ENCODE peak calls at places on chromosomes 7 and 10, in seven cellular contexts. U is mucosa of gallbladder, Q is activated T-cell treated with anti-CD3 and anti-CD28 coated beads for 1 hour, F is GDM1, I is Daoy, C is GF-D8, N is fibroblast of pulmonary artery. D is an unnamed sample.

GRCh38 chr7:29017666-29018065 is 59.5 kb upstream of the TRIL start:
- DNase-seq in C (no peak), U (no peak), I (peak), Q (no peak), N (peak), F (no peak), D (no peak)

GRCh38 chr7:132393789-132394261 is 182.4 kb downstream of the PLXNA4 start:
- DNase-seq in Q (no peak), I (no peak), C (no peak), F (no peak), U (peak), N (peak), D (no peak)

GRCh38 chr7:95317546-95317945 is 6.8 kb downstream of the PON1 start:
- DNase-seq in I (no peak), N (peak), F (no peak), Q (no peak), C (no peak), U (no peak), D (no peak)

GRCh38 chr7:15305002-15305600 is 256.7 kb downstream of the AGMO start:
- DNase-seq in I (peak), F (no peak), C (no peak), N (peak), Q (no peak), U (peak), D (peak)

GRCh38 chr10:25405871-25406270 is 231.1 kb downstream of the GPR158 start:
- DNase-seq in F (no peak), I (peak), Q (no peak), C (no peak), U (no peak), N (peak), D (no peak)

GRCh38 chr10:114157912-114158311 is 16.1 kb downstream of the CCDC186 start:
- DNase-seq in U (no peak), F (no peak), C (no peak), Q (no peak), I (no peak), N (no peak), D (no peak)

GRCh38 chr7:112252141-112252540 is 45.6 kb downstream of the ZNF277 start:
- DNase-seq in I (no peak), Q (no peak), N (no peak), F (no peak), U (no peak), C (no peak), D (no peak)

GRCh38 chr7:20307119-20307518 is 23.6 kb upstream of the ITGB8 start:
- DNase-seq in F (no peak), Q (no peak), U (no peak), N (peak), C (no peak), I (peak), D (no peak)

GRCh38 chr7:13981070-13981469 is 8.4 kb downstream of the ETV1 start:
- DNase-seq in N (peak), U (peak), F (no peak), C (no peak), Q (no peak), I (peak), D (no peak)

GRCh38 chr10:21602313-21602712 is 68.3 kb downstream of the MLLT10 start:
- DNase-seq in U (no peak), N (no peak), F (no peak), I (no peak), C (no peak), Q (no peak), D (no peak)

GRCh38 chr7:157719705-157720655 is 383.2 kb downstream of the DNAJB6 start:
- DNase-seq in N (no peak), C (no peak), F (no peak), Q (no peak), U (no peak), I (no peak), D (no peak)

GRCh38 chr10:15719899-15720634 is at the start of gene ITGA8:
- DNase-seq in I (no peak), Q (no peak), C (no peak), N (no peak), F (no peak), U (no peak), D (no peak)

GRCh38 chr7:101817031-101817929 is at the start of gene CUX1:
- DNase-seq in F (no peak), U (no peak), I (peak), Q (no peak), C (peak), N (no peak), D (peak)

GRCh38 chr7:22718200-22718711 is 8.7 kb upstream of the IL6 start:
- DNase-seq in I (peak), Q (no peak), U (no peak), N (peak), C (no peak), F (no peak), D (no peak)

GRCh38 chr7:30865821-30866220 is 45.8 kb upstream of the AQP1 start:
- DNase-seq in U (no peak), F (no peak), I (no peak), Q (no peak), C (no peak), N (no peak), D (no peak)

GRCh38 chr7:22779697-22780096 is 43.0 kb downstream of the TOMM7 start:
- DNase-seq in F (no peak), U (no peak), Q (no peak), N (no peak), C (no peak), I (no peak), D (no peak)

GRCh38 chr10:43689618-43689954 is 40.9 kb upstream of the ZNF32 start:
- DNase-seq in U (peak), I (peak), F (no peak), C (no peak), Q (peak), N (peak), D (peak)

GRCh38 chr10:17756557-17757208 is 4.7 kb downstream of the TMEM236 start:
- DNase-seq in F (no peak), C (no peak), Q (no peak), U (no peak), I (peak), N (peak), D (no peak)

GRCh38 chr10:82266438-82266837 is 391.4 kb downstream of the NRG3 start:
- DNase-seq in I (no peak), C (no peak), N (peak), U (no peak), F (no peak), Q (no peak), D (no peak)

GRCh38 chr7:26369519-26370385 is 78.1 kb downstream of the SNX10 start:
- DNase-seq in N (peak), F (peak), I (peak), Q (no peak), U (peak), C (peak), D (peak)

GRCh38 chr10:72875250-72876055 is 18.1 kb upstream of the OIT3 start:
- DNase-seq in I (peak), U (no peak), Q (no peak), F (no peak), C (no peak), N (peak), D (peak)

GRCh38 chr7:1939434-1940401 is 269.6 kb downstream of the ELFN1 start:
- DNase-seq in C (no peak), I (peak), U (no peak), Q (peak), N (no peak), F (no peak), D (no peak)

GRCh38 chr10:120131183-120131582 is 238.7 kb downstream of the SEC23IP start:
- DNase-seq in I (no peak), N (peak), U (peak), F (no peak), C (no peak), Q (no peak), D (no peak)

GRCh38 chr7:90595341-90595800 is 750 bp upstream of the CDK14 start:
- DNase-seq in I (peak), Q (no peak), C (no peak), F (no peak), U (no peak), N (peak), D (no peak)

GRCh38 chr7:1192171-1192676 is 32.2 kb upstream of the ZFAND2A start:
- DNase-seq in C (peak), Q (no peak), U (no peak), F (peak), I (peak), N (peak), D (peak)

GRCh38 chr10:92997620-92998019 is 63.0 kb upstream of the CYP26C1 start:
- DNase-seq in N (no peak), U (no peak), C (no peak), Q (no peak), I (no peak), F (no peak), D (no peak)

GRCh38 chr7:120547605-120548004 is 274.6 kb downstream of the KCND2 start:
- DNase-seq in U (no peak), I (no peak), Q (no peak), N (no peak), F (no peak), C (no peak), D (no peak)

GRCh38 chr10:21092683-21093524 is 195.8 kb upstream of the NEBL start:
- DNase-seq in C (no peak), N (peak), F (no peak), I (no peak), U (no peak), Q (no peak), D (no peak)

GRCh38 chr10:17454181-17454800 is at the start of gene ST8SIA6:
- DNase-seq in F (peak), U (peak), I (peak), C (no peak), N (peak), Q (peak), D (peak)

GRCh38 chr10:77195101-77195500 is 442.5 kb downstream of the KCNMA1 start:
- DNase-seq in Q (no peak), C (no peak), U (no peak), F (no peak), I (peak), N (peak), D (no peak)

D was measured in AML-193.